ENCODE peak calls at places on chromosomes 13 and 19, in five cellular contexts. X is body of pancreas, C is suprapubic skin, Z is GM12891, O is transverse colon. Q is an unnamed sample.

GRCh38 chr13:80033286-80033685 is 307.6 kb downstream of the SPRY2 start:
- DNase-seq in C (no peak), O (no peak), X (no peak), Z (no peak), Q (no peak)

GRCh38 chr13:29993196-29993595 is 142.8 kb upstream of the UBL3 start:
- DNase-seq in X (no peak), Z (no peak), C (no peak), O (no peak), Q (no peak)

GRCh38 chr13:84994582-84994981 is 804.6 kb downstream of the SLITRK6 start:
- DNase-seq in Z (no peak), C (no peak), O (no peak), X (no peak), Q (no peak)

GRCh38 chr13:72886272-72887062 is 104.5 kb downstream of the PIBF1 start:
- DNase-seq in Z (no peak), O (no peak), X (no peak), C (no peak), Q (no peak)

GRCh38 chr19:17128820-17129219 is 53.2 kb downstream of the MYO9B start:
- DNase-seq in X (no peak), O (no peak), C (no peak), Z (no peak), Q (no peak)

GRCh38 chr13:31503626-31504025 is 235.7 kb upstream of the RXFP2 start:
- DNase-seq in Z (no peak), O (no peak), X (no peak), C (no peak), Q (no peak)

GRCh38 chr13:36445806-36446423 is 13.6 kb downstream of the CCNA1 start:
- DNase-seq in Z (no peak), O (no peak), X (no peak), C (no peak), Q (no peak)

GRCh38 chr13:35891973-35892441 is 239.2 kb downstream of the DCLK1 start:
- DNase-seq in Z (no peak), C (no peak), O (no peak), X (no peak), Q (no peak)

GRCh38 chr19:45693168-45693788 is 812 bp downstream of the QPCTL start:
- DNase-seq in Z (no peak), C (peak), X (peak), O (peak), Q (peak)

GRCh38 chr13:59086147-59086546 is 1077.6 kb downstream of the DIAPH3 start:
- DNase-seq in Z (no peak), X (no peak), C (no peak), O (no peak), Q (no peak)

GRCh38 chr13:23743717-23744116 is 145.5 kb downstream of the MIPEP start:
- DNase-seq in O (no peak), C (no peak), X (no peak), Z (no peak), Q (no peak)

GRCh38 chr19:33032218-33032781 is 32.4 kb downstream of the RHPN2 start:
- DNase-seq in O (peak), C (no peak), X (no peak), Z (no peak), Q (no peak)

GRCh38 chr13:72284791-72285190 is 417.8 kb upstream of the DACH1 start:
- DNase-seq in X (no peak), C (no peak), O (no peak), Z (no peak), Q (no peak)

GRCh38 chr13:20035130-20035529 is 76.6 kb downstream of the ZMYM2 start:
- DNase-seq in O (no peak), Z (no peak), X (no peak), C (no peak), Q (no peak)

GRCh38 chr13:75739244-75739868 is 103.2 kb downstream of the LMO7 start:
- DNase-seq in Z (no peak), O (no peak), X (no peak), C (no peak), Q (no peak)

GRCh38 chr19:44807652-44808462 is 1.0 kb upstream of the BCAM start:
- DNase-seq in Z (no peak), O (peak), X (peak), C (no peak), Q (peak)

GRCh38 chr13:108342369-108343289 is 73.1 kb downstream of the TNFSF13B start:
- DNase-seq in O (no peak), X (no peak), Z (no peak), C (no peak), Q (no peak)

DNA sequence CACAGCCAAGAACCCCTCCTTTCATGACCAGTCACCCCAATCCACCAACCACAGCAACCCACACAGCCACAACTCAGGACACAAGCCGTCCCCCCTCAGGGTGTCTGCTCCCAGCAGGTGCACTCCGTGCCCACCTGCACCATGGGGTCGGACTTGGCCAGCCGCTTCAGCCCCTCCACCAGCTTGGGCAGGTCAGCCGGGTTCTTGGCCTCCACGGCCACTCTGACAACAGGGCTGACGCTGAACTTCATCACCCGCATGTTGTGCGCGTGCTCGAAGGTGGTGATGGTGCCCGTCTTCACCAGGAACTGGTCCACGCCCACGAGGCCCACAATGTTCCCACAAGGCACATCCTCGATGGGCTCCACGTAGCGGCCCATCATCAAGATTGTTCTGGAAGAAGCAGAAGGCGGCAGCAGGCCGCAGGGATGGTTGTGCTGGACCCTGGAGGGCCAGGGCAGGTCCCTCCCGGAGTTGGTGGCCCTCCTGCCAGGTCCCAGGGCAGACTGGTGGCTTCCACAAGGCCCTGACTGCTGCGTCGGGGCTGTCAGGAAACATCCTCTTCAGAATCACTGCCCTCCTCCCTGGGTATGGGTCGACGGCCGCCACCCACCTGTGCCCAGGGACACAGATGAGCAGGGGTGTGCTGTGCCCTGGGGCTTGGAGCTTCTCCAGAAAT is 5.5 kb downstream of the EEF2 start:
- DNase-seq in X (peak), Z (no peak), O (no peak), C (no peak), Q (peak)
- TF ChIP-seq POLR2A in X (no peak), Z (no peak), O (no peak), C (no peak), Q (peak)

DNA sequence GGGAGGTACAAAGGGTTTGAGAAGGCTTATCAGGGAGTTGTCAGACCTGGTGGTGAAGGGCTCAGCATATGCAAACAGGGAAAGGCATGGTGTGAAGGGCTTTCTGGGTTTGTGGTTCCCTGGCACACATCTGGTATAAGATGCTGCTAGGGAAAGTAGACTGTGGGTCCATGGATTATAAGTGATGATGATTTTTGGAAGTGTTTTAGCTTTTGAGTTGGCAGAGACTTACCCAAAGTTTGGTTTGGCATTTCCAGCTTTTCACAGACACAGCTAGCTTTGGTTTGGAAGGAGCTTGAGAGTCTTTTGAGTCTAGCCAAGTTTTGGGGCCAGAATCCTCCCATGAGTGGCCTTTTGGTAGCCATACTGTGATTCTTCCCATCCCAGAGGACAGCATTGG is 2.3 kb downstream of the TRIM28 start:
- DNase-seq in C (no peak), O (no peak), X (no peak), Z (no peak), Q (no peak)
- TF ChIP-seq POLR2A in C (no peak), O (no peak), X (no peak), Z (no peak), Q (no peak)

GRCh38 chr19:57771417-57771816 is 1.9 kb downstream of the ZNF586 start:
- DNase-seq in X (no peak), O (no peak), Z (no peak), C (no peak), Q (no peak)

GRCh38 chr19:57773488-57773887 is 4.0 kb downstream of the ZNF586 start:
- DNase-seq in O (no peak), X (no peak), Z (no peak), C (no peak), Q (no peak)

GRCh38 chr19:57769345-57770131 is at the start of gene ZNF586:
- DNase-seq in X (peak), O (peak), C (peak), Z (peak), Q (peak)
- TF ChIP-seq POLR2A in X (peak), O (peak), C (peak), Z (peak), Q (no peak)

DNA sequence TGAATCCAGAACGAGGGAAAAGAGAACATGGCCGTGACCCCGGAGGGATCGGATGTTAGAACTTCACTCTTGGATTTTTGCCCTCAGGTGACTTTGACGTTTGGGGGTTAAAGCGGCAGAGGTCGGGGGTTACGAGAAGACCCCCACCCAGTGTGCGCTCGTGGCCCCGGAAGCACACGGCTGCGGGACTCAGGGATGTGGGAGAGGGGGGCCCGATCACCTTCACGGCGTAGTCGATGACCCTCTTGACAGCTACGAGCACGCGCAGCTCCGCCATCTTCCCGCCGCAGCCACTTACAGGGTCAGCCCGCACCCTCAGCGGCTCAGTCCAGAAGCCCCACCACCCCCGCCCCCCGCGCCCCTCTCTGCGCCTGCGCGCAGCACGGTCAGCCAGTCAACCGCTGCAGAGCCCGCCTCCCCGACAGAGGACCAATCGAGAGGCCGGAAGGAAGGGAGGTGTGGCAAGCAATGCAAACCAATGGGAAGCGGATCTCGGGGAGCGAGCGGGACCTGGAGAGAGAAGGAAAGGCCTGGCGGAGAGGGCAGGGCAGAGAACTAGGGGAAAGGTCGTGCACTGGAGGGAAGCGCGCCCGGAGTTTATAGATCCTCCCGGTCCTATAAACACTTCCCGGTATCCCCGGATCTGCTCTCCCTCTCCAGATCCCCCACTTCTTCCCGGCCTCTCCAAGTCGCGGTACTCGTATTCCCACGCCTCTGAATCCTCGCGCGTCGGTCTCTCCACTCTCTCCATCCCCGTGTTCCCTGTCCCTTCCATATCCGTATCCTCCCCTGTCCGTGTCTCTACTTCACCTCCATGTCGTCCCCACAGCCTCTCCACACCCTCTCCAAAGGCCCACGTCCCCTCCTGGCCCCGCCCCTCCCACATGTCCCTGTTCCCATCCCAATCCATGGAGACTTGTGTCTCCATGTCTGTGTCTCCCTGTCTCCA is at the start of gene ETFB:
- DNase-seq in Z (peak), X (peak), O (peak), C (peak), Q (peak)
- TF ChIP-seq POLR2A in Z (peak), X (peak), O (peak), C (peak), Q (peak)

GRCh38 chr19:35645680-35646511 is 2.2 kb upstream of the COX6B1 start:
- DNase-seq in X (no peak), O (no peak), Z (no peak), C (no peak), Q (no peak)

GRCh38 chr19:35642798-35643254 is 1.3 kb downstream of the ETV2 start:
- DNase-seq in C (no peak), O (no peak), X (peak), Z (no peak), Q (no peak)

GRCh38 chr19:35643255-35644205 is 2.0 kb downstream of the ETV2 start:
- DNase-seq in O (peak), Z (peak), C (peak), X (peak), Q (peak)

GRCh38 chr19:35644987-35645679 is 3.0 kb upstream of the COX6B1 start:
- DNase-seq in Z (no peak), X (peak), C (peak), O (peak), Q (peak)

DNA sequence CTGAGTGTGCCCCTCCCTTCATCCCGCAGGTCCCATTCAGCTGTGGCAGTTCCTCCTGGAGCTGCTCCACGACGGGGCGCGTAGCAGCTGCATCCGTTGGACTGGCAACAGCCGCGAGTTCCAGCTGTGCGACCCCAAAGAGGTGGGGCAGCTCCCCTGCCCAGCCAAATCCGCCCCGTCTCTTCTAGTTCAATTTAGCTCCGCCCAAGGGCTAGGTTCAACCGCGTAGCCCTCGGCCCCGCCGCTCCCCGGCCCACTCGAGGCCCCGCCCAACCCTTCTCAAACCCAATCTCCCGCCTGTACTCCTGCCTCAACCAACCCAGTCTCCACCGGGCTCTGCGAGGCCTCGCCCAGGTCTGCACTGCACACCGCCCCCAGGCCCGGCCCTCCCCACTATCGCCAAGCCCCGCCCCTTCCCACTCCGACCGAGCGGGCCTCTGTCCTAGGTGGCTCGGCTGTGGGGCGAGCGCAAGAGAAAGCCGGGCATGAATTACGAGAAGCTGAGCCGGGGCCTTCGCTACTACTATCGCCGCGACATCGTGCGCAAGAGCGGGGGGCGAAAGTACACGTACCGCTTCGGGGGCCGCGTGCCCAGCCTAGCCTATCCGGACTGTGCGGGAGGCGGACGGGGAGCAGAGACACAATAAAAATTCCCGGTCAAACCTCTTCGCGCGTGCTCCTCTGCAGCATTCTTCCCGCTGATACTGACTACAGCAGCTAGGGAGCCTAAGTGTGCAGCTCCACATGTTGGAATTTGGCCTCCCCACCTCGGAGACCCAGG is 2.9 kb downstream of the ETV2 start:
- DNase-seq in C (peak), X (peak), Z (peak), O (peak), Q (peak)
- TF ChIP-seq POLR2A in C (no peak), X (peak), Z (no peak), O (peak), Q (peak)

GRCh38 chr19:54114340-54114826 is 1.1 kb downstream of the TFPT start:
- DNase-seq in C (no peak), O (peak), Z (no peak), X (no peak), Q (peak)

GRCh38 chr19:54121259-54121658 is 5.7 kb downstream of the PRPF31 start:
- DNase-seq in C (no peak), Z (no peak), O (peak), X (no peak), Q (no peak)

GRCh38 chr19:54109651-54110050 is 5.8 kb downstream of the TFPT start:
- DNase-seq in X (no peak), C (no peak), O (no peak), Z (no peak), Q (no peak)

DNA sequence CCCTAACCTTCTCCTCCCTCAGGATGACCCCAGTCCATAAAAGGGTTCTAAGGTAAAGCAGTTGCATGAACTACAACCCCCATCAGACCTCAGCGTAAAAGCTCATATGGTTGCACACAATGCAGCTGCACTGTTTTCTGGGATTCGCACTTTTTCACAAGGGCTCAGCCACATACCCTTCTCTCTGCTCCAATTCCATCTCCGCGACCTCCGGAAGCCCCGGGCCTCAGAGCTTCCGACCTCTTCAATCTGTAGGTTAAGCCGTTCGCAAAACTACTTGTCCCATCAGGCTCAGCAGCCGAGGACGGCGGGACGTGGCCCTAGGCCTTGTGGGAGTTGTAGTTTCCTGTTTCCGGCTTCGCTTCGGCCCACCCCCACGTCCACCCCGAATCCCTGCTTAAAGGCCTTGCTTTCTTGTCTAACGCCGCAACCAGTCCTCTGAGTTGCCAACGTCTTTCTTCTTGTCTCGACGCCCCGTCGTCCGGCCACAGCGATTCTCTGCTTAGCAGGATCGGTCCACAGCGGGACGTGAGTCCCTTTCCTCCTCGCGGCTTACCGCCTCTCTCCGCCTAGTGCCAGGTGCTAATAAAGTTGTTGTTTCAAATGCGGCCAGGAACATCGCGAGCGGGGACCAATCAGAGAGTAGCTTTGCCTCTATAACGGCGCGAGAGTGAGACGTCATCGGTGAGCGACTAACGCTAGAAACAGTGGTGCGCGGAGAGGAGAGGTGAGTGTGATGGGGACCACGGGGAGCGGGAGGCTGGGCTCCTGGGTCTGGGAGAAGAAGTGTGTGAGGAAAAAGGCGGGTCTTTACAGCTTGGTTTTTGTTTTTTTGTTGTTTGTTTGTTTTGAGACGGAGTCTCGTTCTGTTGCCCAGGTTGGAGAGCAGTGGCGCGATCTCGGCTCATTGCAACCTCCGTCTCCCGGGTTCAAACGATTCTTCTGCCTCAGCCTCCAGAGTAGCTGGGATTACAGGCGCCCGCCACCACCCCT is at the start of the genes PRPF31 and TFPT:
- DNase-seq in O (peak), Z (peak), X (peak), C (peak), Q (peak)
- TF ChIP-seq POLR2A in O (peak), Z (peak), X (peak), C (peak), Q (peak)

GRCh38 chr19:49142866-49143335 is 12.3 kb downstream of the HRC start:
- DNase-seq in C (peak), X (peak), O (peak), Z (no peak), Q (peak)
- TF ChIP-seq POLR2A in C (no peak), X (no peak), O (no peak), Z (no peak), Q (no peak)

GRCh38 chr19:5148794-5149190 is 179.9 kb downstream of the KDM4B start:
- DNase-seq in O (no peak), C (peak), Z (no peak), X (no peak), Q (no peak)
- TF ChIP-seq POLR2A in O (no peak), C (no peak), Z (no peak), X (no peak), Q (no peak)

DNA sequence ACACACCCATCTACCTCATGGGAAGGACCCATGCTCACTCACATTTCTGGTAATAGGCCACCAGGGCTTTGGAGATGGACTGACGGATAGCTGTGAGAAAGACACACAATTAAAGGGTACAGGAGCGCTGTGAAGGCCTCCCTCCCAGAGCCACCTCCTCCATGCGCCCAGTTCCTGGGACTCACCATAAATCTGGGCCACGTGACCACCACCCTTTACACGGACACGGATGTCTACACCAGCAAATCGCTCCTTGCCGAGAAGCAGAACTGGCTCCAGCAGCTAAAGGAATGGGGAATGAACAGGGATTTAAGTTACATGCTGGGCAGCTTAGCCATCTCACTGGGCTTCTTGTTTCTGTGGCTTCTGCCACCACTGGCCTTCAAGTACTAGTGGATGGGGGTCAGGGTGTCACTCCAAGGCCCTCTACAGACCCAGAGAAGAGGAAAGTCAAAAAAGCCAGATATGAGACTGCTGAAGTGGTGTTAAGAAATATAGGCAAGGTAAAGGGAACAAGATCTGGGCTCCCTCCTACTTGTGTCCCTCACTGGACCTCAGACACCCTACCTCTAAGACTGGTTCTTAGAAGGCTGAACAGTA is 2.2 kb downstream of the RPS16 start:
- DNase-seq in Z (no peak), O (no peak), X (no peak), C (no peak), Q (no peak)
- TF ChIP-seq POLR2A in Z (no peak), O (no peak), X (no peak), C (no peak), Q (no peak)

GRCh38 chr19:10402441-10403038 is 802 bp downstream of the CDC37 start:
- DNase-seq in O (peak), X (no peak), Z (no peak), C (no peak), Q (no peak)
- TF ChIP-seq POLR2A in O (no peak), X (peak), Z (no peak), C (no peak), Q (peak)